ENCODE peak calls at places on chromosomes 7 and 10, in eight cellular contexts. U, Z, P, J, E, H, D and N are unnamed samples.
A peak's percentile ranks its signal among the peaks of the same experiment; 100 is the strongest.

GRCh38 chr10:15879663-15880062 is 19.4 kb upstream of the MINDY3 start:
- DNase-seq in P (no peak), H (no peak), Z (no peak), J (peak; percentile 34), U (no peak), E (no peak), D (no peak), N (no peak)

GRCh38 chr7:37833107-37833817 is 15.1 kb upstream of the NME8 start:
- DNase-seq in J (peak; percentile 81), E (peak; percentile 45), D (no peak), P (peak; percentile 77), U (peak; percentile 73), H (peak; percentile 25), Z (peak; percentile 80), N (peak; percentile 39)

GRCh38 chr7:43612128-43612527 is 29.2 kb downstream of the STK17A start:
- DNase-seq in D (no peak), H (no peak), Z (no peak), E (no peak), U (no peak), P (no peak), J (no peak), N (no peak)

GRCh38 chr10:58334817-58335305 is at the start of gene UBE2D1:
- DNase-seq in H (peak; percentile 94), Z (peak; percentile 98), J (peak; percentile 84), D (peak; percentile 94), U (peak; percentile 80), P (peak; percentile 90), E (peak; percentile 88), N (peak; percentile 74)

GRCh38 chr10:119782981-119783664 is 57.3 kb downstream of the INPP5F start:
- DNase-seq in E (no peak), Z (no peak), U (no peak), D (no peak), H (no peak), J (no peak), P (no peak), N (no peak)

GRCh38 chr7:50312176-50312575 is 7.7 kb downstream of the IKZF1 start:
- DNase-seq in U (no peak), P (no peak), Z (no peak), E (no peak), H (no peak), J (no peak), D (no peak), N (no peak)

GRCh38 chr7:6310594-6310993 is 38.2 kb upstream of the CYTH3 start:
- DNase-seq in D (no peak), U (no peak), E (no peak), P (no peak), H (no peak), Z (no peak), J (no peak), N (no peak)

GRCh38 chr7:477626-478220 is 41.9 kb downstream of the PDGFA start:
- DNase-seq in P (no peak), H (no peak), D (peak; percentile 6), Z (peak; percentile 43), E (no peak), J (no peak), U (no peak), N (no peak)

GRCh38 chr7:42351313-42351935 is 114.4 kb upstream of the GLI3 start:
- DNase-seq in J (no peak), P (no peak), H (no peak), Z (no peak), D (no peak), E (no peak), U (no peak), N (peak; percentile 53)

GRCh38 chr7:36037121-36037662 is 115.9 kb upstream of the EEPD1 start:
- DNase-seq in H (peak; percentile 34), Z (no peak), U (peak; percentile 92), D (peak; percentile 50), J (no peak), P (peak; percentile 83), E (no peak), N (peak; percentile 91)

GRCh38 chr7:4268040-4268965 is 413.8 kb upstream of the FOXK1 start:
- DNase-seq in P (no peak), U (no peak), E (no peak), Z (peak; percentile 33), H (peak; percentile 9), J (peak; percentile 16), D (no peak), N (no peak)

GRCh38 chr10:89207801-89208551 is 859 bp upstream of the CH25H start:
- DNase-seq in E (no peak), D (peak; percentile 62), U (no peak), Z (peak; percentile 87), P (peak; percentile 26), J (peak; percentile 65), H (peak; percentile 31), N (peak; percentile 33)

GRCh38 chr7:91311844-91312243 is 47.6 kb downstream of the FZD1 start:
- DNase-seq in E (no peak), Z (no peak), U (no peak), P (no peak), H (no peak), J (no peak), D (no peak), N (no peak)

GRCh38 chr7:101108961-101109360 is 17.9 kb upstream of the SERPINE1 start:
- DNase-seq in J (no peak), D (no peak), E (no peak), U (peak; percentile 67), P (no peak), H (no peak), Z (no peak), N (no peak)

GRCh38 chr10:131776496-131776895 is 124.3 kb upstream of the PPP2R2D start:
- DNase-seq in E (no peak), U (no peak), D (no peak), P (no peak), J (no peak), H (no peak), Z (no peak), N (no peak)

GRCh38 chr7:137933270-137934017 is 68.4 kb downstream of the CREB3L2 start:
- DNase-seq in P (no peak), J (no peak), U (no peak), H (no peak), E (no peak), Z (no peak), D (no peak), N (peak; percentile 76)

GRCh38 chr10:117460846-117461765 is 81.4 kb upstream of the EMX2 start:
- DNase-seq in U (no peak), D (no peak), P (no peak), E (no peak), J (no peak), Z (peak; percentile 18), H (no peak), N (peak; percentile 90)

GRCh38 chr10:117463545-117463920 is 79.0 kb upstream of the EMX2 start:
- DNase-seq in D (no peak), Z (no peak), E (no peak), H (no peak), J (no peak), U (no peak), P (no peak), N (no peak)

GRCh38 chr10:117462816-117463544 is 79.6 kb upstream of the EMX2 start:
- DNase-seq in H (no peak), U (no peak), J (no peak), P (no peak), Z (no peak), E (no peak), D (no peak), N (no peak)

GRCh38 chr10:117461766-117462423 is 80.7 kb upstream of the EMX2 start:
- DNase-seq in J (no peak), U (peak; percentile 77), Z (peak; percentile 59), P (peak; percentile 89), D (no peak), E (no peak), H (peak; percentile 67), N (peak; percentile 99)

DNA sequence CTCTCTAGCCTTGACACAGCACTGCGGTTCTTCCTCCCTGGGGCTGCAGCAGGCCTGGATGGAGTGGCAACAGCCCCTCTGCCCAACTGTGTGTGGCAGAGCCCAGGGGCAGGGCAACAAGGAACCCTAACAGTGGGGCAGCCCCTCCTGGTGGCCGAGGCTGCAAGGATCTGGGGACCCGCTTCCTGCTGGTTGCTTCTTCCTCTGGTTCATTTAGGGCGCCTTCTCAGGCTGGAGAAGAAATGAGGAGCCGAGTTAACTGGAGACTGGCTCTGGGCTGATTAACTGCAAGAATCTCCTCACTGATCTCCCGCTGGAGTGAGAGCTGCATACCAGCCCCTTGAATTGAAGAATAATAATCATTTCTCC is 80.1 kb upstream of the EMX2 start:
- DNase-seq in D (no peak), P (peak; percentile 35), E (no peak), Z (peak; percentile 70), J (peak; percentile 35), H (no peak), U (no peak), N (peak; percentile 48)
- TF ChIP-seq CTCF in D (no peak), P (peak; percentile 22), E (no peak), Z (no peak), J (peak; percentile 26), H (no peak), U (peak; percentile 30), N (peak; percentile 47)

DNA sequence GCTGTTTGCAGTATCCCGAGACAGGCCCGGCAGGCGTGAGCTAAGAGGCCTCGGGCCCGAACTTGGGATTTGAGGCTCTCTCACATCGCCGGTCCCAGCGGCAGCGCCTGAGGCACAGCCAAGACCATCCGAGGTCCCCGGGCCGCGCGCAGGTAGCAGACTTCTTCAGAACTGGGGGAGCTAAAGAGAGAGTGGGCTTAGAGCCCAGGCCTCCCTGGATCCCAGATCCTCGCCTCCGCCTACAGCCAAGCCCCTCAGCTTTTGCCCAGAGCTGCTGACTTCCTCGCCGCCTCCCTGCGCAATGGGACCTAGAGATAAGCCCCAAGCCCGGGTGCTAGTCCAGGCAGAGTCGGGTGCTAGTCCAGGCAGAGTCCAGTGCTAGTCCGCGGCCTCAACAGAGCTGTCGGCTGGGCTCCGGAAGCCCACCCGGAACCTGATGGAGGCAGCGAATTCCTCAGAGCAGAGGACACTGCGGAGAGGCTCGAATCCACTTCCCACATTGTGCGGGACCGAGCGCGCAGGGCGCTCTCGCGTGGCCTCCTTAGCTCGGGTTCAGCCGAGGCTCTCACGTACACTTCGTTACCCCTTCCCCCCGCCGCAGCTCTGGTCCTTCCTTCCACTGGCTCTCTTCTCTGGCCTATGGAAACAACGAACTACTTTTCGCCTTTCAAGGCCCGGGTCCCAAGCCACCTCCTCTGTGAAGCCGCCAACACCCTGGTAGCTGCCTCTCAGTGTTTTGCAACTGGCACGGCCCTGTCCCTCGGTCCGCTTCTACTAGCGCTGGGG is 5.8 kb downstream of the LBX1 start:
- DNase-seq in E (no peak), D (no peak), J (peak; percentile 61), P (no peak), Z (no peak), U (no peak), H (no peak), N (no peak)
- H3K4me3 ChIP-seq in E (no peak overlapping the region), D (peak overlapping the region; percentile 63), J (no peak overlapping the region), P (no peak overlapping the region), Z (peak overlapping the region; percentile 37), U (no peak overlapping the region), H (peak overlapping the region; percentile 20), N (no peak overlapping the region)

GRCh38 chr10:72692057-72692891 is at the start of gene MCU:
- DNase-seq in P (peak; percentile 97), D (peak; percentile 95), U (peak; percentile 97), E (peak; percentile 47), Z (peak; percentile 98), J (peak; percentile 98), H (peak; percentile 98), N (peak; percentile 93)
- TF ChIP-seq CTCF in P (no peak), D (no peak), U (no peak), E (no peak), Z (no peak), J (no peak), H (no peak), N (no peak)

DNA sequence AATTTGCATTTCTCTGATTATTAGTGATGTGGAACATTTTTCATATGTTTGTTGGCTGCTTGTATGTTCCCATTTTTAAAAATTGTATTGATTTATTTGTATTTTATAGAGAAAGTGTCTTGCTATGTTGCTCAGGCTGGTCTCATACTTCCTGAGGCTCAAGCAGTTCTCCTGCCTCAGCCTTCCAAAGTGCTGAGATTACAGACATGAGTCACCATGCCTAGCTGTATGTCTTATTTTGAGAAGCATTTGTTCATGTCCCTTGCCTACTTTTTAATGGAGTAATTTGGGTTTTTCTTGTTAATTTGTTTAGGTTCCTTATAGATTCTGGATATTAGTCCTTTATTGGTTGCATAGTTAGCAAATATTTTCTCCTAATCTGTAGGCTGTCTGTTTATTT is 214.2 kb upstream of the KAT6B start:
- DNase-seq in E (no peak), H (no peak), J (no peak), Z (no peak), D (no peak), U (no peak), P (no peak), N (peak; percentile 18)
- H3K4me3 ChIP-seq in E (no peak overlapping the region), H (no peak overlapping the region), J (no peak overlapping the region), Z (no peak overlapping the region), D (no peak overlapping the region), U (no peak overlapping the region), P (no peak overlapping the region), N (no peak overlapping the region)